ENCODE peak calls at places on chromosome 10, in five cellular contexts. G is lower leg skin, V is RWPE1, X is heart right ventricle, K is thyroid gland. H is an unnamed sample.

GRCh38 chr10:89414146-89414878 is at the start of gene IFIT5:
- DNase-seq in V (peak; percentile 77), X (peak; percentile 71), G (peak; percentile 61), K (peak; percentile 72), H (peak; percentile 65)

GRCh38 chr10:13360587-13360986 is 12.5 kb upstream of the SEPHS1 start:
- DNase-seq in X (no peak), G (no peak), V (no peak), K (no peak), H (no peak)

GRCh38 chr10:115882021-115882420 is 391.0 kb downstream of the GFRA1 start:
- DNase-seq in V (no peak), G (no peak), X (no peak), K (no peak), H (no peak)

GRCh38 chr10:14146501-14146900 is 184.2 kb downstream of the FRMD4A start:
- DNase-seq in K (no peak), X (no peak), V (no peak), G (no peak), H (no peak)

GRCh38 chr10:73467210-73467609 is 28.6 kb downstream of the PPP3CB start:
- DNase-seq in K (no peak), X (no peak), G (no peak), V (no peak), H (no peak)

GRCh38 chr10:7915923-7916322 is 97.6 kb downstream of the TAF3 start:
- DNase-seq in X (no peak), V (no peak), K (no peak), G (no peak), H (peak; percentile 63)

GRCh38 chr10:17307149-17307548 is 79.1 kb downstream of the VIM start:
- DNase-seq in V (no peak), X (no peak), G (no peak), K (no peak), H (no peak)

GRCh38 chr10:70656489-70656888 is 15.8 kb upstream of the ADAMTS14 start:
- DNase-seq in K (no peak), V (peak; percentile 96), G (no peak), X (no peak), H (peak; percentile 92)

GRCh38 chr10:85916192-85916747 is 450.3 kb downstream of the GRID1 start:
- DNase-seq in X (no peak), K (no peak), V (no peak), G (no peak), H (no peak)

GRCh38 chr10:1540144-1540543 is 197.2 kb downstream of the ADARB2 start:
- DNase-seq in K (no peak), G (no peak), V (no peak), X (no peak), H (no peak)

GRCh38 chr10:124353896-124354295 is 64.8 kb downstream of the OAT start:
- DNase-seq in K (no peak), G (no peak), V (no peak), X (no peak), H (no peak)

GRCh38 chr10:62811159-62811875 is 4.8 kb downstream of the EGR2 start:
- DNase-seq in K (no peak), G (no peak), V (no peak), X (no peak), H (no peak)

GRCh38 chr10:113362645-113363091 is 190.2 kb upstream of the HABP2 start:
- DNase-seq in K (peak; percentile 3), X (no peak), V (no peak), G (peak; percentile 42), H (peak; percentile 37)

GRCh38 chr10:691216-691615 is 1.7 kb upstream of the DIP2C start:
- DNase-seq in V (no peak), K (no peak), X (no peak), G (no peak), H (no peak)

GRCh38 chr10:11760151-11760550 is 18.0 kb downstream of the ECHDC3 start:
- DNase-seq in K (no peak), V (no peak), X (no peak), G (no peak), H (no peak)

GRCh38 chr10:124560377-124560776 is 98.8 kb downstream of the LHPP start:
- DNase-seq in K (no peak), V (no peak), G (peak; percentile 42), X (peak; percentile 74), H (peak; percentile 29)

GRCh38 chr10:29828440-29828894 is 193.7 kb upstream of the SVIL start:
- DNase-seq in V (no peak), G (no peak), X (no peak), K (no peak), H (peak; percentile 50)

GRCh38 chr10:28668363-28669226 is 8.7 kb upstream of the BAMBI start:
- DNase-seq in G (no peak), X (no peak), K (peak; percentile 41), V (peak; percentile 35), H (no peak)

GRCh38 chr10:6269953-6270867 is 67.5 kb downstream of the PFKFB3 start:
- DNase-seq in G (no peak), K (peak; percentile 16), V (no peak), X (no peak), H (peak; percentile 67)

GRCh38 chr10:44913312-44914079 is 2.4 kb downstream of the TMEM72 start:
- DNase-seq in X (no peak), K (no peak), G (no peak), V (no peak), H (no peak)

GRCh38 chr10:77279207-77279606 is 358.4 kb downstream of the KCNMA1 start:
- DNase-seq in G (no peak), X (no peak), K (no peak), V (no peak), H (no peak)

GRCh38 chr10:78974409-78975317 is 94.1 kb upstream of the ZMIZ1 start:
- DNase-seq in V (peak; percentile 55), G (peak; percentile 89), X (peak; percentile 59), K (no peak), H (peak; percentile 88)

GRCh38 chr10:117320050-117320665 is 55.1 kb downstream of the PDZD8 start:
- DNase-seq in V (peak; percentile 43), X (no peak), K (no peak), G (no peak), H (peak; percentile 42)

GRCh38 chr10:37747081-37747480 is 110.3 kb downstream of the ZNF248 start:
- DNase-seq in X (no peak), K (no peak), G (no peak), V (no peak), H (no peak)

GRCh38 chr10:33413093-33413442 is 78.6 kb upstream of the NRP1 start:
- DNase-seq in X (no peak), V (no peak), G (peak; percentile 33), K (no peak), H (no peak)

GRCh38 chr10:22335204-22335956 is 9.9 kb upstream of the SPAG6 start:
- DNase-seq in V (no peak), X (no peak), G (no peak), K (peak; percentile 37), H (no peak)
- TF ChIP-seq CTCF in V (no peak), X (no peak), G (no peak), K (no peak), H (no peak)

DNA sequence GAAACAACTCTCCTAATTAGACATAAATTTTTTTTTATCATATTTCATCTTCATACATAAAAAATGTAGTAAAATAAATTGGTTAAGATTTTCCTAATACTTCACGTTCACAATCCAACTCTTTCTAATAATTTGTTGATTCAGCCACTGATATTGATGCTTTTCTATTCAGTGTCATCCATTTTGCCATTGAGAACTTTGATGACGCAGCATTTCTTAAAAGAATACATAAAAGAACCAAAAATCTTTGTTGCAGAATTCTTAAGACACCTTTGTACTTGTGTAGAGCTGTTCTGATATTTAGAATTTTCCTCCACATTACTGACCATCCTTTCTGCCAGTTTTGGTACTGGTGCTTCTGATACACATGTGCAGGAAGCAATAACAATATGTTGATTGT is 52.6 kb downstream of the LOXL4 start:
- DNase-seq in V (no peak), G (no peak), X (no peak), K (no peak), H (no peak)
- TF ChIP-seq CTCF in V (no peak), G (no peak), X (no peak), K (no peak), H (no peak)

GRCh38 chr10:21991785-21992184 is 11.7 kb downstream of the DNAJC1 start:
- DNase-seq in K (no peak), G (no peak), V (no peak), X (no peak), H (no peak)

GRCh38 chr10:21985541-21985940 is 18.0 kb downstream of the DNAJC1 start:
- DNase-seq in X (no peak), K (no peak), V (no peak), G (no peak), H (no peak)

GRCh38 chr10:21993360-21994001 is 10.0 kb downstream of the DNAJC1 start:
- DNase-seq in V (no peak), G (no peak), X (no peak), K (no peak), H (peak; percentile 33)

GRCh38 chr10:21990449-21990848 is 13.1 kb downstream of the DNAJC1 start:
- DNase-seq in G (no peak), K (no peak), V (no peak), X (no peak), H (no peak)

DNA sequence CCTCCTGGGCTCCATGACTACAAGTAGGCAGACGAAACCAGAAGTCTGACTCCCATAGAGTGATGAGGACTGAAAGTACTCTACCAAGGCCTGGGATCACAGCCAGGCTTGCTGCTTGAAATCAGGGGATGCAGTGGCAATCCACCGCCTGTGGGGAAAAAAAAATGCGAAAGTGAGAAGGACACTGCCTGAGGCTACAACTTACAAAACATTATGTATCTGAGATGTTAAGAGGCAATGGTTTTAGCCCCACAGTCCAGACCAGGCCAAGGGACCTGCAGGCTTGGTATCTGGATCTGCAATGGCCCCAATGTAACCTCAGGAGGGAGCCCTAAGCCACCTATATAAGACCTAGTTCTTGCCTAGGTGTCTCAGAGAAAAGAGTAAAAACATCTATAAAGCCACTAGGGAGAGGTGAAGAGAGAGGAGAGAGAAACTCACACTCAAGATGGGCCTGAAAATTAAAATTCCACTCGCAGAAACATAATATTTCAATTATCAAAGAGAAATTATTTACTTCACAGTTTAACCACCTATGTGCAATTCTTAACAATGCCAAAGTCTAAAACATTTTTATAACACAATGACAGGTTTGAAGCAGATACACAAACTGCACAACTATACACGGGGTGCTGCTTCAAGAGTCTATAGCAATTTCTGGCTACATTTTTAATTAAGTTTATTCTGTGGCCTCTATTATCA is 13.9 kb downstream of the DNAJC1 start:
- DNase-seq in X (peak; percentile 19), K (peak; percentile 93), V (peak; percentile 52), G (no peak), H (peak; percentile 74)
- TF ChIP-seq CTCF in X (peak; percentile 46), K (peak; percentile 46), V (peak; percentile 70), G (no peak), H (peak; percentile 42)

GRCh38 chr10:20489961-20490360 is 407.1 kb downstream of the NEBL start:
- DNase-seq in V (no peak), K (no peak), G (no peak), X (no peak), H (no peak)

GRCh38 chr10:20492447-20492846 is 404.7 kb downstream of the NEBL start:
- DNase-seq in X (no peak), K (no peak), V (no peak), G (no peak), H (no peak)

GRCh38 chr10:20485554-20485953 is 411.6 kb downstream of the NEBL start:
- DNase-seq in V (no peak), G (no peak), X (no peak), K (no peak), H (no peak)

GRCh38 chr10:20481054-20481453 is 416.1 kb downstream of the NEBL start:
- DNase-seq in V (no peak), K (no peak), G (no peak), X (no peak), H (no peak)

DNA sequence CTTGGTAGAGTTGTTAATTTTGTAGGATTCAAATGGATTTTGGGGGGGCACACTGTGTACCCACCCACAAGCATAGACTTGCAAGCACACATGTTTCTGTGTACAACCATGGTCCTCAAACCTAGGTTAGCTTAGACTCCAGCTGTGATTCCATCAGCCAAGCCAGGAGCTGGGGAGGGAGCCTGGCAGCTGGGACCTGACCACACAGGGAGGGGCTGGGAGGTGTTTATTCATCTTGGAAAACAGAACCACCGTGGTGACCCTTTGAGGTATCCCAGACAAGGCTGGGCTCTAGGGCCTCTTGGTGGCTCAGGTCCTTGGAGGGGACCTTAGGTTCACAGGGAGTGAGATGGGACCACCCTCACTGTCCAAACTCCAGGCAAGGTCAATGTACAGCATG is 410.3 kb downstream of the NEBL start:
- DNase-seq in G (no peak), K (no peak), V (no peak), X (no peak), H (no peak)
- TF ChIP-seq CTCF in G (no peak), K (no peak), V (no peak), X (no peak), H (no peak)